ENCODE peak calls at places on chromosomes 7 and 10, in six cellular contexts. M is AG04449, D is DMS53, E is heart left ventricle, I is nephron progenitor cell, O is NCI-H1105. A is an unnamed sample.

GRCh38 chr10:43305881-43306280 is 39.0 kb upstream of the RASGEF1A start:
- DNase-seq in M (no peak), D (no peak), E (no peak), I (no peak), O (no peak), A (no peak)

GRCh38 chr10:77162697-77163096 is 474.9 kb downstream of the KCNMA1 start:
- DNase-seq in M (no peak), D (peak; percentile 34), E (no peak), I (no peak), O (no peak), A (no peak)

GRCh38 chr10:86266446-86267242 is 100.0 kb downstream of the GRID1 start:
- DNase-seq in M (no peak), D (no peak), E (peak; percentile 5), I (no peak), O (no peak), A (no peak)

GRCh38 chr10:7819126-7819470 is 793 bp downstream of the TAF3 start:
- DNase-seq in M (no peak), D (peak; percentile 64), E (peak; percentile 26), I (peak; percentile 40), O (no peak), A (no peak)

GRCh38 chr7:132764762-132765161 is 188.5 kb upstream of the PLXNA4 start:
- DNase-seq in M (no peak), D (no peak), E (no peak), I (no peak), O (no peak), A (no peak)

GRCh38 chr7:149317986-149318672 is 56.1 kb downstream of the ZNF783 start:
- DNase-seq in M (no peak), D (peak; percentile 26), E (no peak), I (no peak), O (no peak), A (no peak)

GRCh38 chr10:79405995-79406515 is 39.4 kb downstream of the ZCCHC24 start:
- DNase-seq in M (no peak), D (no peak), E (no peak), I (no peak), O (no peak), A (peak; percentile 9)

GRCh38 chr10:29239569-29240472 is 49.0 kb upstream of the LYZL1 start:
- DNase-seq in M (no peak), D (peak; percentile 74), E (no peak), I (peak; percentile 15), O (no peak), A (no peak)

GRCh38 chr10:97532935-97533671 is 34.4 kb downstream of the UBTD1 start:
- DNase-seq in M (no peak), D (peak; percentile 60), E (no peak), I (peak; percentile 51), O (no peak), A (no peak)

GRCh38 chr7:81623251-81623855 is 146.5 kb downstream of the HGF start:
- DNase-seq in M (no peak), D (no peak), E (no peak), I (no peak), O (no peak), A (no peak)

GRCh38 chr10:82938331-82938730 is 1063.3 kb downstream of the NRG3 start:
- DNase-seq in M (no peak), D (no peak), E (no peak), I (no peak), O (no peak), A (no peak)

GRCh38 chr7:93175219-93175618 is 27.0 kb upstream of the SAMD9L start:
- DNase-seq in M (no peak), D (peak; percentile 21), E (no peak), I (no peak), O (no peak), A (no peak)

GRCh38 chr7:98617051-98617959 is at the start of gene NPTX2:
- DNase-seq in M (no peak), D (no peak), E (peak; percentile 44), I (peak; percentile 89), O (peak; percentile 78), A (no peak)

GRCh38 chr7:104859754-104860426 is 154.1 kb upstream of the KMT2E start:
- DNase-seq in M (no peak), D (no peak), E (no peak), I (no peak), O (no peak), A (no peak)

GRCh38 chr10:46090258-46090812 is 44.3 kb upstream of the MSMB start:
- DNase-seq in M (no peak), D (no peak), E (no peak), I (no peak), O (no peak), A (no peak)

GRCh38 chr7:115221484-115221883 is 299.6 kb downstream of the MDFIC start:
- DNase-seq in M (no peak), D (no peak), E (no peak), I (no peak), O (no peak), A (no peak)

GRCh38 chr10:101569838-101570763 is 18.0 kb downstream of the POLL start:
- DNase-seq in M (no peak), D (peak; percentile 79), E (peak; percentile 85), I (peak; percentile 92), O (peak; percentile 42), A (peak; percentile 91)

GRCh38 chr7:106072715-106073091 is 39.4 kb downstream of the SYPL1 start:
- DNase-seq in M (no peak), D (no peak), E (no peak), I (no peak), O (no peak), A (no peak)

GRCh38 chr10:2111936-2112335 is 374.6 kb upstream of the ADARB2 start:
- DNase-seq in M (no peak), D (no peak), E (no peak), I (no peak), O (no peak), A (no peak)

GRCh38 chr10:55091691-55092328 is 290.8 kb upstream of the PCDH15 start:
- DNase-seq in M (no peak), D (peak; percentile 55), E (no peak), I (peak; percentile 6), O (no peak), A (no peak)

GRCh38 chr10:97065128-97065527 is 120.6 kb downstream of the SLIT1 start:
- DNase-seq in M (no peak), D (no peak), E (no peak), I (no peak), O (no peak), A (no peak)

GRCh38 chr7:137635132-137635531 is 211.6 kb downstream of the DGKI start:
- DNase-seq in M (no peak), D (no peak), E (no peak), I (no peak), O (no peak), A (no peak)

GRCh38 chr10:6445671-6446278 is 134.3 kb downstream of the PRKCQ start:
- DNase-seq in M (no peak), D (peak; percentile 59), E (peak; percentile 34), I (peak; percentile 33), O (no peak), A (peak; percentile 73)

GRCh38 chr7:66099232-66099550 is 15.5 kb upstream of the CRCP start:
- DNase-seq in M (no peak), D (no peak), E (no peak), I (no peak), O (no peak), A (no peak)

GRCh38 chr10:132106431-132106830 is 40.7 kb downstream of the JAKMIP3 start:
- DNase-seq in M (no peak), D (no peak), E (peak; percentile 10), I (no peak), O (no peak), A (no peak)

GRCh38 chr7:155884225-155885161 is 72.2 kb upstream of the SHH start:
- DNase-seq in M (no peak), D (no peak), E (peak; percentile 5), I (no peak), O (no peak), A (no peak)

GRCh38 chr7:55570939-55571338 is 1.4 kb downstream of the VOPP1 start:
- DNase-seq in M (no peak), D (peak; percentile 23), E (no peak), I (no peak), O (no peak), A (no peak)

GRCh38 chr7:33882040-33882800 is 23.1 kb upstream of the BMPER start:
- DNase-seq in M (no peak), D (no peak), E (no peak), I (no peak), O (no peak), A (no peak)

GRCh38 chr7:45182856-45183710 is 25.5 kb downstream of the RAMP3 start:
- DNase-seq in M (no peak), D (no peak), E (peak; percentile 14), I (no peak), O (no peak), A (no peak)

A was measured in Right ventricle myocardium inferior.